ENCODE peak calls at places on chromosomes 1 and 21, in four cellular contexts. G, H, N and S are unnamed samples.

GRCh38 chr1:187476671-187477070 is 647.9 kb downstream of the PLA2G4A start:
- DNase-seq in G (no peak), H (no peak), N (peak), S (no peak)

GRCh38 chr1:206839857-206840256 is 25.6 kb upstream of the IL20 start:
- DNase-seq in G (no peak), H (peak), N (peak), S (peak)

GRCh38 chr1:31696246-31696645 is 7.6 kb downstream of the COL16A1 start:
- DNase-seq in G (no peak), H (no peak), N (no peak), S (no peak)

GRCh38 chr21:33069994-33070811 is at the start of gene OLIG1:
- DNase-seq in G (no peak), H (no peak), N (peak), S (peak)

GRCh38 chr1:78765489-78765888 is 115.9 kb downstream of the IFI44 start:
- DNase-seq in G (no peak), H (no peak), N (no peak), S (no peak)

GRCh38 chr1:205344010-205344808 is 12.5 kb downstream of the KLHDC8A start:
- DNase-seq in G (peak), H (no peak), N (no peak), S (no peak)

GRCh38 chr1:26560403-26560780 is 30.8 kb downstream of the RPS6KA1 start:
- DNase-seq in G (no peak), H (no peak), N (no peak), S (no peak)

GRCh38 chr1:195053478-195053877 is 1554.8 kb downstream of the KCNT2 start:
- DNase-seq in G (no peak), H (no peak), N (peak), S (peak)

GRCh38 chr1:25692560-25692959 is 76.0 kb downstream of the MAN1C1 start:
- DNase-seq in G (no peak), H (no peak), N (no peak), S (no peak)

GRCh38 chr21:46150073-46150472 is 5.3 kb downstream of the FTCD start:
- DNase-seq in G (no peak), H (no peak), N (no peak), S (no peak)

GRCh38 chr1:221543529-221544120 is 198.3 kb downstream of the DUSP10 start:
- DNase-seq in G (no peak), H (no peak), N (peak), S (peak)

GRCh38 chr21:45228171-45228641 is 59.5 kb downstream of the POFUT2 start:
- DNase-seq in G (peak), H (peak), N (peak), S (peak)

GRCh38 chr1:30645807-30646206 is 77.6 kb downstream of the MATN1 start:
- DNase-seq in G (no peak), H (no peak), N (no peak), S (peak)

GRCh38 chr1:67749844-67750689 is 65.1 kb downstream of the GADD45A start:
- DNase-seq in G (no peak), H (peak), N (peak), S (peak)

GRCh38 chr1:61202854-61203603 is 120.7 kb downstream of the NFIA start:
- DNase-seq in G (no peak), H (no peak), N (no peak), S (peak)

GRCh38 chr1:234589854-234590620 is 19.9 kb downstream of the IRF2BP2 start:
- DNase-seq in G (no peak), H (no peak), N (no peak), S (no peak)

GRCh38 chr21:36320421-36321324 is 676 bp downstream of the MORC3 start:
- DNase-seq in G (no peak), H (no peak), N (peak), S (peak)

GRCh38 chr1:13494025-13494424 is 19.8 kb downstream of the LRRC38 start:
- DNase-seq in G (no peak), H (no peak), N (no peak), S (no peak)

GRCh38 chr1:6131561-6131960 is 48.6 kb downstream of the CHD5 start:
- DNase-seq in G (no peak), H (no peak), N (no peak), S (no peak)

GRCh38 chr1:162177126-162177525 is 107.6 kb downstream of the NOS1AP start:
- DNase-seq in G (no peak), H (no peak), N (no peak), S (peak)

GRCh38 chr1:245687636-245688535 is 533.1 kb downstream of the KIF26B start:
- DNase-seq in G (no peak), H (no peak), N (peak), S (peak)

GRCh38 chr21:33022489-33022827 is 3.3 kb upstream of the OLIG2 start:
- DNase-seq in G (no peak), H (no peak), N (no peak), S (no peak)

GRCh38 chr1:109089242-109090015 is 1.1 kb upstream of the TMEM167B start:
- DNase-seq in G (no peak), H (no peak), N (peak), S (no peak)

GRCh38 chr1:110339427-110340206 is 440 bp downstream of the RBM15 start:
- DNase-seq in G (peak), H (no peak), N (peak), S (peak)

GRCh38 chr1:232335261-232335660 is 294.7 kb downstream of the SIPA1L2 start:
- DNase-seq in G (no peak), H (no peak), N (no peak), S (no peak)

GRCh38 chr1:205971082-205971481 is 27.8 kb upstream of the SLC26A9 start:
- DNase-seq in G (no peak), H (no peak), N (no peak), S (no peak)

GRCh38 chr1:26981146-26981846 is 12.2 kb upstream of the TRNP1 start:
- DNase-seq in G (no peak), H (no peak), N (no peak), S (no peak)

GRCh38 chr1:34905098-34905459 is 24.4 kb downstream of the DLGAP3 start:
- DNase-seq in G (no peak), H (no peak), N (no peak), S (no peak)

GRCh38 chr1:225425211-225425786 is 2.5 kb downstream of the LBR start:
- DNase-seq in G (no peak), H (no peak), N (no peak), S (peak)

GRCh38 chr1:88973520-88974137 is 18.8 kb downstream of the KYAT3 start:
- DNase-seq in G (no peak), H (no peak), N (peak), S (peak)

GRCh38 chr1:112126598-112126997 is 137.1 kb upstream of the KCND3 start:
- DNase-seq in G (no peak), H (no peak), N (no peak), S (no peak)

GRCh38 chr1:245156736-245157505 is 2.1 kb downstream of the KIF26B start:
- DNase-seq in G (no peak), H (no peak), N (peak), S (no peak)

GRCh38 chr1:42142894-42143675 is 10.1 kb upstream of the GUCA2B start:
- DNase-seq in G (no peak), H (no peak), N (no peak), S (no peak)

GRCh38 chr1:91881280-91881679 is 4.7 kb downstream of the TGFBR3 start:
- DNase-seq in G (no peak), H (no peak), N (no peak), S (no peak)

GRCh38 chr1:91885331-91885715 is 628 bp downstream of the TGFBR3 start:
- DNase-seq in G (peak), H (no peak), N (no peak), S (peak)

GRCh38 chr1:91885716-91886506 is at the start of gene TGFBR3:
- DNase-seq in G (peak), H (peak), N (peak), S (peak)

GRCh38 chr1:91884459-91885290 is 1.3 kb downstream of the TGFBR3 start:
- DNase-seq in G (no peak), H (no peak), N (peak), S (peak)

GRCh38 chr1:91883470-91883869 is 2.5 kb downstream of the TGFBR3 start:
- DNase-seq in G (no peak), H (no peak), N (peak), S (no peak)
- H3K4me3 ChIP-seq in G (no peak), H (no peak), N (no peak), S (peak)

GRCh38 chr1:44497422-44498170 is 92.5 kb downstream of the RNF220 start:
- DNase-seq in G (no peak), H (no peak), N (no peak), S (no peak)

GRCh38 chr1:44501022-44501910 is 96.2 kb downstream of the RNF220 start:
- DNase-seq in G (no peak), H (no peak), N (no peak), S (no peak)

GRCh38 chr1:44499306-44499705 is 94.3 kb downstream of the RNF220 start:
- DNase-seq in G (no peak), H (no peak), N (no peak), S (no peak)

GRCh38 chr1:44503625-44504024 is 98.6 kb downstream of the RNF220 start:
- DNase-seq in G (no peak), H (no peak), N (no peak), S (no peak)

GRCh38 chr1:44500181-44501021 is 95.3 kb downstream of the RNF220 start:
- DNase-seq in G (no peak), H (no peak), N (peak), S (peak)
- TF ChIP-seq CTCF in G (no peak), H (peak), N (peak), S (peak)

GRCh38 chr1:8813016-8813763 is 4.2 kb downstream of the RERE start:
- DNase-seq in G (no peak), H (no peak), N (peak), S (no peak)

GRCh38 chr1:8816306-8816705 is 1.1 kb downstream of the RERE start:
- DNase-seq in G (no peak), H (no peak), N (peak), S (no peak)

GRCh38 chr1:8815582-8816285 is 1.7 kb downstream of the RERE start:
- DNase-seq in G (no peak), H (no peak), N (peak), S (peak)

GRCh38 chr1:8813991-8814390 is 3.4 kb downstream of the RERE start:
- DNase-seq in G (no peak), H (no peak), N (no peak), S (peak)

DNA sequence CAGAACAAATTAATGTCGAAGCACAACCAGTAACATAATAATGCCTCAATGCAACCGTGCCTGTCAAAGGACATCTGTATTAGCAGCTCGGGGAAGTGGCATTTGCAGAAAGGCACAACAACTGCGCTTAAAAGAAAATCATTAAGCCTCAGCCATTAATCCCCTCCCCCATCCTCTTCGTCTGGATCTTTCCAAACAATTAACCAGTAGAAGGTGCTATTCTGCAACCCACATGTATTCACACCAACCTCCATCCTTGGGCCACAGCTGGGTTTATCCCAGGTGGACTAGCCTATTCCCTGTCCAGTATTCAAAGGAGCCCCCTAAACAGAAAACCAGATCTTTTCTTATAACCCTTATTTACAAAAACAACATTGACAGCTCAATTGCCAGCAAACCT is 2.6 kb downstream of the RERE start:
- DNase-seq in G (no peak), H (no peak), N (no peak), S (no peak)
- H3K4me3 ChIP-seq in G (no peak), H (no peak), N (no peak), S (no peak)

DNA sequence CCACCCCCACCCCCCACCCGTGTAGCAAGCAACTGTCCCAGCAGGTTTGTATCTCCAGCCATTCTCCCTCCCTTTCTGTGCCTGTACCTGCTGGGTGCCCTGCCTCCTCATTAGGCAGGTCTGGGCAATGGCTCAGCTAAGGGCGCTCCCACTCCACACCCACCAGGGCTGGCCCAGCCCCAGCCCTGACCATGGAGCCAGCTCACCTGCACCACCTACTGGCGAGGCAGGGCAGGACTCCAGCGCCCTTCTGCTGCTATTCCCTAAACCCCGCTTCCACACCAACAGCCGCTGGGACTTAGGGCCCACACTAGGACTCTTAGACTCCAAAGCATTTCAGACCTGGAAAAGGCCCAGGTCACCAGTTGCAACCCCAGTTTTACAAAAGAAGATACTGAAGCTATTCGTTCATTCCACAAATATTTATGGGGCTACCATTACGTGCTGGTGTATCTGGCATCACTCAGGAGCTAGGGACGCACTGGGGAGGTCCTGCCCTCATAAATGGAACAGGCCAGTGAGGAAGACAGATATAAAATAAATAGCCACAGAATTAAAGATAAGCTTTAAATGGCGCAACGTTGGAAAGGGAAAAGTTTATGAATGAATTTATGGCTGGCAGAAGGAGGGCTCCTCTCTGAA is 24.0 kb downstream of the PGLYRP3 start:
- DNase-seq in G (no peak), H (no peak), N (no peak), S (no peak)
- TF ChIP-seq CTCF in G (no peak), H (peak), N (peak), S (peak)

GRCh38 chr1:94812985-94813384 is 7.2 kb upstream of the SLC44A3 start:
- DNase-seq in G (no peak), H (no peak), N (no peak), S (no peak)
- H3K4me3 ChIP-seq in G (no peak), H (no peak), N (no peak), S (no peak)

GRCh38 chr1:165843304-165843703 is 15.9 kb downstream of the UCK2 start:
- DNase-seq in G (no peak), H (no peak), N (no peak), S (peak)
- TF ChIP-seq CTCF in G (no peak), H (no peak), N (no peak), S (no peak)

GRCh38 chr1:168163670-168164069 is 15.1 kb upstream of the TIPRL start:
- DNase-seq in G (no peak), H (no peak), N (no peak), S (no peak)

GRCh38 chr1:168159979-168160378 is 18.8 kb upstream of the TIPRL start:
- DNase-seq in G (no peak), H (no peak), N (no peak), S (no peak)

GRCh38 chr1:168164771-168165170 is 14.0 kb upstream of the TIPRL start:
- DNase-seq in G (no peak), H (no peak), N (no peak), S (peak)

GRCh38 chr1:168159251-168159650 is 19.5 kb upstream of the TIPRL start:
- DNase-seq in G (no peak), H (no peak), N (no peak), S (no peak)

GRCh38 chr1:168161459-168161858 is 17.3 kb upstream of the TIPRL start:
- DNase-seq in G (no peak), H (no peak), N (no peak), S (no peak)
- H3K4me3 ChIP-seq in G (no peak), H (no peak), N (no peak), S (no peak)

DNA sequence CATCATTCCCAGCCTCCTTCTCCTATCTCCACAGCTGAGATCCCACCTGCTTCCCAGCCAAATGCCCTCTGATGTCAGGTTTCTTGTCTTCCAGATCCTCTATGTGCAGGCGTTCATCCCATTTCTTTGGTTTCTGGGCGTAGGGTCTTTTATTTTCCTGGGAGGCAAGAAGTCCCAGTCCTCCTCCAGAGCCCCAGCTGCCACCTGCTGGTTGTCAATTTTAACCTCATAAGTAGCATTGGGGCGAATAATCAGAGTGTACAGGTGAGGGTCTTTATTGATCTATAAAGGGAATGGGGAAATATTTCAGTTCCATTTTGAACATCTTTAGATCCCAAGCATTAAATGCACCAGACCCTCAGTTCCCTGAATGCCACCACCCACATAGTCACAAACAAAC is 47.2 kb upstream of the EPS15 start:
- DNase-seq in G (no peak), H (no peak), N (no peak), S (no peak)
- TF ChIP-seq CTCF in G (no peak), H (no peak), N (peak), S (no peak)